ENCODE peak calls at places on chromosomes 2 and 18, in ten cellular contexts. Z, Y, R, X, H, Q, W, O, B and S are unnamed samples.

GRCh38 chr2:226427538-226428307 is 371.9 kb downstream of the IRS1 start:
- DNase-seq in B (peak), Y (no peak), O (no peak), Q (peak), H (peak), W (no peak), R (peak), Z (peak), X (peak), S (no peak)

GRCh38 chr2:120984046-120984445 is 248.4 kb downstream of the GLI2 start:
- DNase-seq in Q (no peak), O (no peak), Z (no peak), Y (no peak), X (no peak), W (no peak), R (no peak), H (no peak), B (no peak), S (no peak)

GRCh38 chr2:3430740-3431490 is 51.4 kb downstream of the TRAPPC12 start:
- DNase-seq in X (no peak), Z (no peak), B (no peak), R (peak), O (no peak), H (no peak), W (no peak), Y (no peak), Q (no peak), S (no peak)

GRCh38 chr2:132757002-132757598 is 87.1 kb upstream of the LYPD1 start:
- DNase-seq in R (no peak), Y (no peak), H (no peak), Z (no peak), Q (no peak), B (peak), O (no peak), X (no peak), W (no peak), S (no peak)

GRCh38 chr2:110768591-110768990 is 36.2 kb downstream of the ACOXL start:
- DNase-seq in Y (no peak), W (no peak), R (no peak), O (no peak), X (no peak), Q (peak), B (no peak), H (no peak), Z (no peak), S (no peak)

GRCh38 chr2:143705108-143705686 is 576.0 kb downstream of the ARHGAP15 start:
- DNase-seq in R (peak), Z (peak), B (no peak), O (no peak), Y (no peak), X (no peak), Q (peak), W (no peak), H (peak), S (no peak)

GRCh38 chr18:41396861-41397260 is 558.2 kb upstream of the PIK3C3 start:
- DNase-seq in O (no peak), Q (peak), H (no peak), R (no peak), B (no peak), Y (no peak), X (no peak), Z (no peak), W (no peak), S (no peak)

GRCh38 chr2:131031875-131032274 is 61.4 kb downstream of the FAM168B start:
- DNase-seq in B (no peak), O (peak), H (no peak), Y (no peak), X (no peak), Z (no peak), W (no peak), R (no peak), Q (no peak), S (no peak)

GRCh38 chr18:68940754-68941153 is 142.9 kb downstream of the CCDC102B start:
- DNase-seq in Y (no peak), X (no peak), B (no peak), R (no peak), H (no peak), W (no peak), O (no peak), Z (no peak), Q (no peak), S (no peak)

GRCh38 chr18:32443356-32443755 is 27.3 kb downstream of the GAREM1 start:
- DNase-seq in X (no peak), Q (no peak), B (no peak), H (no peak), Y (no peak), Z (no peak), O (no peak), R (no peak), W (no peak), S (no peak)

GRCh38 chr2:47024046-47024445 is 108.4 kb upstream of the MCFD2 start:
- DNase-seq in X (peak), O (peak), B (no peak), Q (no peak), W (no peak), R (no peak), Y (no peak), Z (no peak), H (no peak), S (no peak)

GRCh38 chr18:52408800-52409302 is 68.9 kb downstream of the DCC start:
- DNase-seq in H (no peak), W (no peak), Y (no peak), R (no peak), Q (no peak), X (no peak), O (no peak), Z (no peak), B (no peak), S (no peak)

GRCh38 chr2:31028415-31028814 is 109.8 kb downstream of the GALNT14 start:
- DNase-seq in R (no peak), X (no peak), B (no peak), Z (no peak), O (no peak), Y (no peak), W (no peak), Q (no peak), H (no peak), S (no peak)

GRCh38 chr18:63697261-63697660 is 5.5 kb upstream of the SERPINB11 start:
- DNase-seq in W (no peak), Z (no peak), Y (no peak), X (no peak), R (no peak), H (peak), O (no peak), B (no peak), Q (peak), S (no peak)

GRCh38 chr2:46988733-46989481 is 73.3 kb upstream of the MCFD2 start:
- DNase-seq in Q (no peak), B (no peak), X (no peak), R (no peak), Z (no peak), Y (no peak), W (no peak), H (peak), O (no peak), S (no peak)

GRCh38 chr18:25896178-25896780 is 194.1 kb downstream of the SS18 start:
- DNase-seq in X (no peak), H (peak), B (peak), Y (peak), Q (peak), W (no peak), Z (peak), R (peak), O (no peak), S (no peak)

GRCh38 chr2:67684991-67685390 is 287.9 kb downstream of the ETAA1 start:
- DNase-seq in O (no peak), Z (no peak), B (no peak), W (no peak), Q (peak), R (no peak), H (no peak), Y (no peak), X (no peak), S (no peak)

GRCh38 chr2:109102588-109103233 is 26.3 kb upstream of the SH3RF3 start:
- DNase-seq in Q (no peak), R (no peak), O (no peak), H (no peak), W (no peak), Y (no peak), Z (no peak), X (no peak), B (no peak), S (no peak)

GRCh38 chr2:163773276-163773675 is 37.5 kb upstream of the FIGN start:
- DNase-seq in H (no peak), X (no peak), Z (no peak), R (no peak), Y (no peak), B (no peak), Q (no peak), O (no peak), W (no peak), S (no peak)

GRCh38 chr2:224328798-224329197 is 73.1 kb downstream of the FAM124B start:
- DNase-seq in H (no peak), X (no peak), B (no peak), R (no peak), O (no peak), Z (no peak), Q (no peak), Y (no peak), W (no peak), S (no peak)

GRCh38 chr2:143936758-143937562 is 583.0 kb downstream of the ZEB2 start:
- DNase-seq in Y (peak), X (peak), H (peak), R (peak), O (no peak), Q (no peak), Z (peak), B (no peak), W (no peak), S (no peak)

GRCh38 chr2:181143790-181144300 is 163.4 kb downstream of the UBE2E3 start:
- DNase-seq in R (no peak), B (no peak), W (no peak), O (no peak), X (no peak), Q (no peak), H (no peak), Z (no peak), Y (no peak), S (no peak)

GRCh38 chr2:160574472-160575140 is 81.0 kb upstream of the RBMS1 start:
- DNase-seq in X (no peak), W (no peak), Q (peak), Y (no peak), Z (peak), O (no peak), R (peak), H (peak), B (no peak), S (no peak)

GRCh38 chr18:11960743-11961380 is 20.4 kb upstream of the IMPA2 start:
- DNase-seq in O (no peak), Z (no peak), H (no peak), Y (no peak), R (no peak), Q (no peak), B (no peak), W (no peak), X (no peak), S (no peak)

GRCh38 chr18:11962586-11962985 is 18.7 kb upstream of the IMPA2 start:
- DNase-seq in Y (no peak), Z (no peak), H (no peak), O (no peak), B (no peak), X (no peak), W (no peak), Q (no peak), R (no peak), S (no peak)

GRCh38 chr18:11963991-11964484 is 17.3 kb upstream of the IMPA2 start:
- DNase-seq in Z (no peak), B (no peak), H (peak), O (no peak), R (peak), Q (no peak), X (no peak), Y (no peak), W (no peak), S (no peak)
- TF ChIP-seq CTCF in Z (no peak), B (no peak), H (peak), O (no peak), R (peak), Q (peak), X (no peak), Y (no peak), W (no peak), S (no peak)

GRCh38 chr2:127641133-127641532 is 4.8 kb upstream of the GPR17 start:
- DNase-seq in Q (no peak), X (no peak), R (no peak), O (no peak), H (no peak), B (no peak), Y (no peak), W (no peak), Z (no peak), S (no peak)

GRCh38 chr2:127638361-127639110 is 7.4 kb upstream of the GPR17 start:
- DNase-seq in O (no peak), Y (no peak), R (peak), Q (peak), B (no peak), Z (no peak), W (no peak), H (peak), X (peak), S (no peak)

GRCh38 chr2:127641846-127642510 is 4.0 kb upstream of the GPR17 start:
- DNase-seq in W (peak), B (no peak), O (no peak), H (no peak), Y (no peak), R (no peak), Z (no peak), X (no peak), Q (no peak), S (no peak)

GRCh38 chr2:127639111-127639474 is 6.9 kb upstream of the GPR17 start:
- DNase-seq in Z (no peak), R (no peak), B (no peak), Y (no peak), W (no peak), Q (no peak), H (no peak), O (no peak), X (no peak), S (no peak)

DNA sequence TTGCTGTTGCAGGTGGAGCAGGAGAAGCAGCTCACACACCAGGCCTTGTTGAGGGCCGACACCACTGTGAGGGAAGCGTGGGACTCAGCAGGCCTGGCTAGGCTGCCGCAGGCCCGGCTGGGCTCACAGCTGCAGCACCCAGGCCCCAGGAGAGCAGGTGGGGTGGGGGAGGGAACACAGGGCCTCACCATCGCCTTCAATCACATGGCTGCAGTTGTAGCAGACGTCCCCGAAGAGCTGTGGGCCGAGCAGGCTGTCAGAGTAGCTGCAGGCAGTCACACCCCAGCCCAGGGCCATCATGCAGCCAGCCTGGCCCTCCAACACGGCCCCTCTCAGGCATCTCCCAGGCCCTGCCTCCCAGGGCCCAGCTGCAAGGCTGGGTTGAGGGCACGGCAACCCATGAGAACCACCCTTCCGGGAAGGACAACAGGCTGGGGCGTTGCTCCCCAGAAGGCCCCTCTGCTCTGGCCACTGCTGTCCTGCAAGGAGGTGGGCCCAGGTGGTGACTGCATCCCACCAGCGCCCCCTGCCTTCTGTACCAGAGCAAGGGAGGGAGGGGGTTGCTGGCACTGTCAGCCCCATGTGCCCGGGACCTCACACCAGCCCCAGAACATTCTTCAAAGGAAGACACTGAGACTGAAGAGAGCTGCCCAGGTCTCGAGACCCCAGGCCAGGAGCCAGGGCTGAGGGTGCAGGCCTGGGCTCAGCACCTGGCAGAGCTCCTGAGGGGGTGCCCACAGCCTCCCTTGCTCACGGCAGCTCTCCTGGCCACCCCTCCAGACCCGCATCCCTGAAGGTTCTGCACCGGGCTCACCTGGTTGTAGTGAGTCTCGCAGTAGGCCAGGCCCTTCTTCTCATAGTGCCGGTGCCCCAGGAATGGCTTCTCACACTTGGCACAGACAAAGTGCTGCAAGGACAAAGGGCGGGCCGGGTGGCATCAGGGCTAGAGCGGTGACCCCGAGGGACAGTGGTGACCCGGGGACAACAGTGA is 5.6 kb upstream of the GPR17 start:
- DNase-seq in R (no peak), Y (no peak), X (no peak), Z (no peak), Q (no peak), B (no peak), W (peak), O (no peak), H (no peak), S (no peak)
- TF ChIP-seq CTCF in R (peak), Y (peak), X (peak), Z (no peak), Q (peak), B (peak), W (peak), O (peak), H (peak), S (no peak)

GRCh38 chr2:241217320-241218031 is 29.0 kb downstream of the ANO7 start:
- DNase-seq in B (peak), Y (peak), Q (peak), R (peak), H (peak), W (peak), Z (peak), O (peak), X (peak), S (peak)
- TF ChIP-seq CTCF in B (no peak), Y (peak), Q (no peak), R (peak), H (no peak), W (no peak), Z (no peak), O (no peak), X (no peak), S (no peak)

GRCh38 chr2:174138161-174138560 is 110.2 kb downstream of the OLA1 start:
- DNase-seq in Z (no peak), W (no peak), X (no peak), R (peak), H (no peak), O (no peak), Y (no peak), B (peak), Q (peak), S (no peak)
- TF ChIP-seq CTCF in Z (no peak), W (peak), X (peak), R (peak), H (no peak), O (no peak), Y (peak), B (peak), Q (peak), S (no peak)

DNA sequence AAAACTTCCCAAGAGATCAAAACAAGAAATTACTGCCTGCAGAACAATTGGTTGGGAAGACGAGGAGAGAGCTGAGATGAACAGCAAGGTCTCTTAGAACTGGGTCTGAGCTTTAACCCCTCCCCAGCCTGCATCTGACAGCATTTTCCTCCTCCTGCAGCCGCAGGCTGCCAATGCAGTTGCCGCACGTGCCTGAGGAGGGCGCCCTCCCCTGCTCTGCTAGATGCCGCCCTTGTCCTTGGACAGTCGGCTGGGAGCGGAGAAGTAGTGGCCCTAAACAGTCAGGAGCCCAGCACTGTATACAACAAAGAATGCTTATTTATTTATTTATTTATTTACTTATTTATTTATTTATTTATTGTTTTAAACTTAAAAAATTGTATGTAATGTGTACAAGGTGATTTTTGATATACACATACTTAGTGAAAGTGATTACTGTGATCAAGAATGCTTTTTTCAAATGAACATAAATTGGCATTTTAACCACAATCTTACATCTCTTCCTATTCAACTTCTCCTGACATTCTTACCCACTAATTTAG is 776.4 kb downstream of the TSN start:
- DNase-seq in B (no peak), Z (no peak), Q (no peak), H (no peak), W (no peak), R (peak), Y (no peak), X (no peak), O (no peak), S (no peak)
- TF ChIP-seq CTCF in B (no peak), Z (no peak), Q (peak), H (peak), W (no peak), R (peak), Y (no peak), X (peak), O (no peak), S (no peak)

GRCh38 chr2:127531133-127531709 is 4.3 kb upstream of the MYO7B start:
- DNase-seq in O (no peak), R (no peak), H (peak), Z (peak), X (no peak), W (no peak), Q (peak), Y (no peak), B (no peak), S (no peak)
- TF ChIP-seq CTCF in O (no peak), R (no peak), H (no peak), Z (no peak), X (no peak), W (no peak), Q (no peak), Y (no peak), B (no peak), S (no peak)

DNA sequence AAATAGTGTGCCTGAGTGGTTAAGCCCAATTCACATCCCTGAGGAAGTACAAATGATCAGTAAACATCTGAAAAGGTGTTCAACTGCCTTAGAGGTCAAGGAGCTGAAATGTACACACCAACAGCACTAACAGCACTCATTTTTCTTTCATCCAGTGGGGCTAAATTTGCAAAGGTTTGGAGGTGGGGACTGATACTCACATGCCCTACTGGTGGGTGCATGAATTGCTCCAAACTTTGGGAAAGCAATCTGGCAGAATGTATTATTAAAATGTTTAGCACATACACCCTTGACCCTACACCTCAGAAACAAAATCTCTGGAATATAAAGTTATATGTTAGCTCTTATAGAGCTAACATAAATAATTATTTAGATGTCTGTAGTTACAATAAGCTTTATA is 19.0 kb upstream of the FAM178B start:
- DNase-seq in B (peak), H (no peak), R (peak), W (no peak), X (no peak), O (no peak), Y (no peak), Q (peak), Z (peak), S (no peak)
- TF ChIP-seq CTCF in B (no peak), H (peak), R (peak), W (peak), X (peak), O (no peak), Y (no peak), Q (peak), Z (no peak), S (no peak)

GRCh38 chr18:40157120-40157519 is 1797.9 kb upstream of the PIK3C3 start:
- DNase-seq in R (no peak), Q (no peak), Y (no peak), O (no peak), X (no peak), H (no peak), Z (no peak), B (no peak), W (no peak), S (no peak)

DNA sequence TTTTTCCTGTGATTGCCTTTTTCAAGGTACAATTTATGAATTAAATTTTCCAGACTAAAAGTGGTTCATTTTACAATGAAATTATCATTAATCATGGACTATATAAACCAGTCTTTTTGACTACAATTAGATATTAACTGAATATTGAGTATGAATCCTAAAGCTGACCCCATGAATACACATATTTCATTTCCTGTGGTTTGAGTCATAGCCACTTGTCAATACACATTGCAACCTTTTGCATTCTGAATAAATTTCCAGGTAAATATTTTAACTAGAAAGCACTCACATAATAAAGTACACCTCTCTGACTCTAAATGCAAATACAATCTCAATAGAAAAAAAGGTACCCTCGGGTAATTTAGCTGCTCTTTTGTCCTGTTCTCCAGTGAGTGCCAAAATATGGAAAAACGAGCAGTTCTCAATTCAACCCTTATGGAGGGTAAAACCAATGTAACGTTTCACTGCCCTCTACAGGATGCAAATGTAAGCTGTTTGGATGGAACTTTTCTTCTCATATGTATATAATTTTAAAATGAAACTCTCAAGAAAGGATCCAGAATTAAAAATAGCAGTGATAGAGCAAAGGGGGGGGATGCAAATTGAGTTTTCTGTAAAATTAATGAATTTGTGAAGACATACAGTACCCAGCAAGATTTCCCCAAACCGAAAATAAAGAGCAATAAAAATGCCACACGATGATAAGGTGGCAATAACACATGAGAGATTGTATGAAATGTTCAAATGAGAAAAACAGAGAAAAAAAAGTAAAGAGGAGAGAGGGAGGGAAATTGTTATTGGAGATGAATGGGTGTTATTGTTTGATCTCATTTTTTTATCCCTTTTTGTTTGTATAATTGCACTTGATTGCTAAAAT is 1795.7 kb upstream of the PIK3C3 start:
- DNase-seq in X (no peak), Q (peak), Z (peak), Y (no peak), H (peak), R (peak), O (no peak), B (no peak), W (no peak), S (no peak)
- TF ChIP-seq CTCF in X (no peak), Q (peak), Z (peak), Y (peak), H (peak), R (peak), O (no peak), B (peak), W (no peak), S (no peak)